ENCODE peak calls at places on chromosomes 6 and 20, in ten cellular contexts. G is BE2C, O is left lung, A is bronchial epithelial cell, Q is tibial artery, X is thoracic aorta, B is progenitor cell of endocrine pancreas, M is A549, F is nephron progenitor cell, C is GM20000. Z is an unnamed sample.

GRCh38 chr6:114339706-114340105 is 3.1 kb downstream of the HS3ST5 start:
- DNase-seq in G (no peak), O (no peak), A (peak; percentile 4), Q (no peak), X (no peak), B (no peak), M (no peak), F (no peak), C (no peak), Z (no peak)

GRCh38 chr6:105402090-105402980 is 547 bp downstream of the PREP start:
- DNase-seq in G (no peak), O (no peak), A (no peak), Q (peak; percentile 33), X (no peak), B (no peak), M (peak; percentile 36), F (peak; percentile 18), C (peak; percentile 64), Z (peak; percentile 13)

GRCh38 chr20:10516529-10516928 is 81.4 kb downstream of the SLX4IP start:
- DNase-seq in G (no peak), O (no peak), A (no peak), Q (no peak), X (no peak), B (no peak), M (no peak), F (no peak), C (no peak), Z (no peak)

GRCh38 chr6:111238464-111239119 is 151.3 kb downstream of the SLC16A10 start:
- DNase-seq in G (no peak), O (peak; percentile 46), A (peak; percentile 87), Q (no peak), X (no peak), B (no peak), M (no peak), F (no peak), C (no peak), Z (peak; percentile 31)

GRCh38 chr20:34311118-34312023 is 8.2 kb upstream of the AHCY start:
- DNase-seq in G (peak; percentile 48), O (no peak), A (no peak), Q (no peak), X (no peak), B (peak; percentile 86), M (no peak), F (peak; percentile 43), C (no peak), Z (no peak)

GRCh38 chr6:18343741-18344140 is 43.4 kb upstream of the RNF144B start:
- DNase-seq in G (no peak), O (no peak), A (peak; percentile 98), Q (no peak), X (no peak), B (no peak), M (no peak), F (no peak), C (no peak), Z (no peak)

GRCh38 chr6:157370755-157371154 is 10.2 kb upstream of the ZDHHC14 start:
- DNase-seq in G (no peak), O (no peak), A (no peak), Q (no peak), X (no peak), B (no peak), M (no peak), F (no peak), C (no peak), Z (no peak)

GRCh38 chr6:39128106-39128505 is 13.1 kb upstream of the SAYSD1 start:
- DNase-seq in G (no peak), O (no peak), A (no peak), Q (peak; percentile 67), X (no peak), B (no peak), M (no peak), F (no peak), C (no peak), Z (no peak)

GRCh38 chr6:169454204-169454871 is 200.7 kb upstream of the THBS2 start:
- DNase-seq in G (no peak), O (no peak), A (peak; percentile 39), Q (peak; percentile 62), X (no peak), B (no peak), M (no peak), F (no peak), C (no peak), Z (peak; percentile 54)

GRCh38 chr6:145948328-145948727 is 15.8 kb downstream of the SHPRH start:
- DNase-seq in G (no peak), O (no peak), A (peak; percentile 80), Q (no peak), X (no peak), B (no peak), M (no peak), F (no peak), C (no peak), Z (no peak)

GRCh38 chr6:89842228-89842627 is 12.5 kb downstream of the CASP8AP2 start:
- DNase-seq in G (no peak), O (no peak), A (peak; percentile 17), Q (no peak), X (no peak), B (no peak), M (no peak), F (no peak), C (no peak), Z (no peak)

GRCh38 chr6:2351807-2352431 is 106.5 kb upstream of the GMDS start:
- DNase-seq in G (no peak), O (no peak), A (peak; percentile 40), Q (no peak), X (no peak), B (no peak), M (no peak), F (no peak), C (no peak), Z (no peak)

GRCh38 chr20:23320317-23320716 is 30.3 kb upstream of the NXT1 start:
- DNase-seq in G (no peak), O (no peak), A (peak; percentile 9), Q (no peak), X (no peak), B (no peak), M (peak; percentile 64), F (no peak), C (no peak), Z (no peak)

GRCh38 chr20:25315418-25316210 is 67.7 kb downstream of the PYGB start:
- DNase-seq in G (no peak), O (peak; percentile 32), A (no peak), Q (peak; percentile 17), X (no peak), B (no peak), M (no peak), F (no peak), C (no peak), Z (no peak)

GRCh38 chr20:3398681-3399252 is 8.7 kb downstream of the DNAAF9 start:
- DNase-seq in G (no peak), O (no peak), A (peak; percentile 13), Q (no peak), X (no peak), B (no peak), M (no peak), F (no peak), C (no peak), Z (no peak)

GRCh38 chr20:3115190-3116107 is 30.9 kb upstream of the AVP start:
- DNase-seq in G (peak; percentile 70), O (no peak), A (peak; percentile 36), Q (no peak), X (no peak), B (no peak), M (peak; percentile 97), F (peak; percentile 47), C (peak; percentile 82), Z (no peak)

GRCh38 chr6:105785412-105785811 is 300.7 kb upstream of the PRDM1 start:
- DNase-seq in G (no peak), O (peak; percentile 47), A (no peak), Q (no peak), X (no peak), B (no peak), M (no peak), F (no peak), C (no peak), Z (no peak)

GRCh38 chr6:109511832-109512231 is 28.8 kb upstream of the ZBTB24 start:
- DNase-seq in G (no peak), O (no peak), A (peak; percentile 9), Q (no peak), X (no peak), B (no peak), M (no peak), F (no peak), C (no peak), Z (no peak)

GRCh38 chr6:11050735-11051134 is 6.6 kb upstream of the ELOVL2 start:
- DNase-seq in G (no peak), O (no peak), A (peak; percentile 47), Q (no peak), X (no peak), B (no peak), M (no peak), F (no peak), C (no peak), Z (no peak)

GRCh38 chr6:36129889-36130671 is at the start of gene MAPK13:
- DNase-seq in G (no peak), O (no peak), A (no peak), Q (peak; percentile 19), X (no peak), B (peak; percentile 51), M (no peak), F (peak; percentile 40), C (no peak), Z (no peak)

GRCh38 chr20:16475225-16475624 is 98.0 kb downstream of the KIF16B start:
- DNase-seq in G (no peak), O (no peak), A (no peak), Q (no peak), X (no peak), B (no peak), M (no peak), F (no peak), C (no peak), Z (peak; percentile 34)

GRCh38 chr20:44537993-44538392 is 16.1 kb upstream of the SERINC3 start:
- DNase-seq in G (no peak), O (no peak), A (no peak), Q (no peak), X (no peak), B (no peak), M (no peak), F (no peak), C (no peak), Z (no peak)
- TF ChIP-seq CTCF in G (no peak), O (no peak), A (no peak), Q (no peak), X (no peak), B (no peak), M (no peak), F (no peak), C (no peak), Z (peak; percentile 16)

GRCh38 chr6:4957521-4958231 is 46.2 kb downstream of the RPP40 start:
- DNase-seq in G (no peak), O (no peak), A (no peak), Q (no peak), X (no peak), B (no peak), M (no peak), F (no peak), C (no peak), Z (no peak)
- TF ChIP-seq CTCF in G (peak; percentile 47), O (no peak), A (peak; percentile 35), Q (no peak), X (no peak), B (peak; percentile 38), M (peak; percentile 23), F (peak; percentile 14), C (no peak), Z (peak; percentile 28)

GRCh38 chr6:19472850-19473249 is 364.3 kb upstream of the ID4 start:
- DNase-seq in G (no peak), O (no peak), A (peak; percentile 15), Q (no peak), X (no peak), B (no peak), M (no peak), F (no peak), C (no peak), Z (no peak)
- TF ChIP-seq CTCF in G (peak; percentile 15), O (no peak), A (peak; percentile 20), Q (no peak), X (no peak), B (peak; percentile 46), M (no peak), F (peak; percentile 40), C (no peak), Z (no peak)

GRCh38 chr6:137202078-137202477 is 17.1 kb downstream of the IFNGR1 start:
- DNase-seq in G (peak; percentile 52), O (no peak), A (no peak), Q (no peak), X (no peak), B (no peak), M (no peak), F (peak; percentile 4), C (no peak), Z (no peak)
- TF ChIP-seq CTCF in G (peak; percentile 66), O (no peak), A (no peak), Q (no peak), X (no peak), B (peak; percentile 35), M (peak; percentile 40), F (peak; percentile 12), C (no peak), Z (peak; percentile 24)